ENCODE peak calls at places on chromosome 11, in nine cellular contexts. One of them, this sample, is unnamed.
A peak's percentile ranks its signal among the peaks of the same experiment; 100 is the strongest.

GRCh38 chr11:17593466-17594245 is 46.6 kb downstream of the OTOG start:
- DNase-seq in H9: peak; percentile 15
- DNase-seq in kidney: peak; percentile 47
- DNase-seq in GM10248: no peak
- DNase-seq in SHP77: no peak
- DNase-seq in GM04504: no peak
- DNase-seq in non-pigmented ciliary epithelial cell: no peak
- DNase-seq in NCI-H1092 treated with DMSO at 0.1 percent for 48 hours: no peak
- DNase-seq in RWPE1: no peak
- DNase-seq in this sample: no peak

GRCh38 chr11:45724145-45724544 is 58.7 kb upstream of the CHST1 start:
- DNase-seq in H9: peak; percentile 67
- DNase-seq in kidney: no peak
- DNase-seq in GM10248: no peak
- DNase-seq in SHP77: no peak
- DNase-seq in GM04504: no peak
- DNase-seq in non-pigmented ciliary epithelial cell: no peak
- DNase-seq in NCI-H1092 treated with DMSO at 0.1 percent for 48 hours: peak; percentile 18
- DNase-seq in RWPE1: no peak
- DNase-seq in this sample: no peak

GRCh38 chr11:17764446-17765218 is 30.1 kb downstream of the KCNC1 start:
- DNase-seq in H9: no peak
- DNase-seq in kidney: peak; percentile 52
- DNase-seq in GM10248: no peak
- DNase-seq in SHP77: no peak
- DNase-seq in GM04504: no peak
- DNase-seq in non-pigmented ciliary epithelial cell: no peak
- DNase-seq in NCI-H1092 treated with DMSO at 0.1 percent for 48 hours: no peak
- DNase-seq in RWPE1: no peak
- DNase-seq in this sample: no peak

GRCh38 chr11:19789840-19790710 is 77.4 kb downstream of the NAV2 start:
- DNase-seq in H9: no peak
- DNase-seq in kidney: no peak
- DNase-seq in GM10248: no peak
- DNase-seq in SHP77: no peak
- DNase-seq in GM04504: peak; percentile 89
- DNase-seq in non-pigmented ciliary epithelial cell: no peak
- DNase-seq in NCI-H1092 treated with DMSO at 0.1 percent for 48 hours: no peak
- DNase-seq in RWPE1: no peak
- DNase-seq in this sample: peak; percentile 76

GRCh38 chr11:36790450-36790849 is 192.4 kb upstream of the RAG2 start:
- DNase-seq in H9: no peak
- DNase-seq in kidney: no peak
- DNase-seq in GM10248: no peak
- DNase-seq in SHP77: no peak
- DNase-seq in GM04504: no peak
- DNase-seq in non-pigmented ciliary epithelial cell: no peak
- DNase-seq in NCI-H1092 treated with DMSO at 0.1 percent for 48 hours: no peak
- DNase-seq in RWPE1: no peak
- DNase-seq in this sample: no peak

GRCh38 chr11:78202733-78203167 is 14.0 kb downstream of the USP35 start:
- DNase-seq in H9: no peak
- DNase-seq in kidney: no peak
- DNase-seq in GM10248: no peak
- DNase-seq in SHP77: no peak
- DNase-seq in GM04504: no peak
- DNase-seq in non-pigmented ciliary epithelial cell: no peak
- DNase-seq in NCI-H1092 treated with DMSO at 0.1 percent for 48 hours: no peak
- DNase-seq in RWPE1: no peak
- DNase-seq in this sample: no peak

GRCh38 chr11:19790831-19791552 is 78.4 kb downstream of the NAV2 start:
- DNase-seq in H9: peak; percentile 91
- DNase-seq in kidney: no peak
- DNase-seq in GM10248: no peak
- DNase-seq in SHP77: no peak
- DNase-seq in GM04504: no peak
- DNase-seq in non-pigmented ciliary epithelial cell: no peak
- DNase-seq in NCI-H1092 treated with DMSO at 0.1 percent for 48 hours: no peak
- DNase-seq in RWPE1: no peak
- DNase-seq in this sample: no peak

GRCh38 chr11:34234086-34234740 is 123.6 kb downstream of the ABTB2 start:
- DNase-seq in H9: peak; percentile 87
- DNase-seq in kidney: peak; percentile 83
- DNase-seq in GM10248: peak; percentile 68
- DNase-seq in SHP77: no peak
- DNase-seq in GM04504: no peak
- DNase-seq in non-pigmented ciliary epithelial cell: peak; percentile 54
- DNase-seq in NCI-H1092 treated with DMSO at 0.1 percent for 48 hours: no peak
- DNase-seq in RWPE1: peak; percentile 59
- DNase-seq in this sample: no peak

GRCh38 chr11:58629857-58630256 is 7.4 kb downstream of the CNTF start:
- DNase-seq in H9: peak; percentile 39
- DNase-seq in kidney: no peak
- DNase-seq in GM10248: peak; percentile 58
- DNase-seq in SHP77: peak; percentile 4
- DNase-seq in GM04504: peak; percentile 17
- DNase-seq in non-pigmented ciliary epithelial cell: no peak
- DNase-seq in NCI-H1092 treated with DMSO at 0.1 percent for 48 hours: peak; percentile 8
- DNase-seq in RWPE1: peak; percentile 36
- DNase-seq in this sample: peak; percentile 29

GRCh38 chr11:84130646-84131427 is 844.7 kb upstream of the CCDC90B start:
- DNase-seq in H9: no peak
- DNase-seq in kidney: no peak
- DNase-seq in GM10248: no peak
- DNase-seq in SHP77: no peak
- DNase-seq in GM04504: no peak
- DNase-seq in non-pigmented ciliary epithelial cell: no peak
- DNase-seq in NCI-H1092 treated with DMSO at 0.1 percent for 48 hours: no peak
- DNase-seq in RWPE1: no peak
- DNase-seq in this sample: no peak

GRCh38 chr11:13119928-13120520 is 110.9 kb downstream of the RASSF10 start:
- DNase-seq in H9: no peak
- DNase-seq in kidney: no peak
- DNase-seq in GM10248: no peak
- DNase-seq in SHP77: no peak
- DNase-seq in GM04504: no peak
- DNase-seq in non-pigmented ciliary epithelial cell: no peak
- DNase-seq in NCI-H1092 treated with DMSO at 0.1 percent for 48 hours: peak; percentile 23
- DNase-seq in RWPE1: no peak
- DNase-seq in this sample: no peak

GRCh38 chr11:106989056-106989455 is 29.2 kb downstream of the GUCY1A2 start:
- DNase-seq in H9: no peak
- DNase-seq in kidney: no peak
- DNase-seq in GM10248: no peak
- DNase-seq in SHP77: no peak
- DNase-seq in GM04504: no peak
- DNase-seq in non-pigmented ciliary epithelial cell: no peak
- DNase-seq in NCI-H1092 treated with DMSO at 0.1 percent for 48 hours: no peak
- DNase-seq in RWPE1: no peak
- DNase-seq in this sample: no peak

GRCh38 chr11:73324665-73325035 is 16.6 kb downstream of the ARHGEF17 start:
- DNase-seq in H9: no peak
- DNase-seq in kidney: no peak
- DNase-seq in GM10248: no peak
- DNase-seq in SHP77: no peak
- DNase-seq in GM04504: no peak
- DNase-seq in non-pigmented ciliary epithelial cell: no peak
- DNase-seq in NCI-H1092 treated with DMSO at 0.1 percent for 48 hours: no peak
- DNase-seq in RWPE1: no peak
- DNase-seq in this sample: no peak

GRCh38 chr11:45843158-45843924 is 3.9 kb upstream of the CRY2 start:
- DNase-seq in H9: peak; percentile 91
- DNase-seq in kidney: peak; percentile 94
- DNase-seq in GM10248: peak; percentile 85
- DNase-seq in SHP77: peak; percentile 84
- DNase-seq in GM04504: peak; percentile 73
- DNase-seq in non-pigmented ciliary epithelial cell: peak; percentile 66
- DNase-seq in NCI-H1092 treated with DMSO at 0.1 percent for 48 hours: peak; percentile 84
- DNase-seq in RWPE1: peak; percentile 87
- DNase-seq in this sample: peak; percentile 40

GRCh38 chr11:133929401-133930052 is 27.2 kb downstream of the IGSF9B start:
- DNase-seq in H9: no peak
- DNase-seq in kidney: no peak
- DNase-seq in GM10248: no peak
- DNase-seq in SHP77: no peak
- DNase-seq in GM04504: no peak
- DNase-seq in non-pigmented ciliary epithelial cell: no peak
- DNase-seq in NCI-H1092 treated with DMSO at 0.1 percent for 48 hours: no peak
- DNase-seq in RWPE1: no peak
- DNase-seq in this sample: no peak

GRCh38 chr11:15590131-15590530 is 475.4 kb downstream of the INSC start:
- DNase-seq in H9: no peak
- DNase-seq in kidney: no peak
- DNase-seq in GM10248: no peak
- DNase-seq in SHP77: no peak
- DNase-seq in GM04504: no peak
- DNase-seq in non-pigmented ciliary epithelial cell: no peak
- DNase-seq in NCI-H1092 treated with DMSO at 0.1 percent for 48 hours: no peak
- DNase-seq in RWPE1: no peak
- DNase-seq in this sample: no peak

GRCh38 chr11:20647976-20648565 is 21.3 kb upstream of the NELL1 start:
- DNase-seq in H9: peak; percentile 49
- DNase-seq in kidney: no peak
- DNase-seq in GM10248: peak; percentile 64
- DNase-seq in SHP77: no peak
- DNase-seq in GM04504: peak; percentile 20
- DNase-seq in non-pigmented ciliary epithelial cell: no peak
- DNase-seq in NCI-H1092 treated with DMSO at 0.1 percent for 48 hours: peak; percentile 78
- DNase-seq in RWPE1: peak; percentile 57
- DNase-seq in this sample: peak; percentile 8

GRCh38 chr11:61964941-61965282 is 2.5 kb downstream of the FTH1 start:
- DNase-seq in H9: no peak
- DNase-seq in kidney: no peak
- DNase-seq in GM10248: no peak
- DNase-seq in SHP77: no peak
- DNase-seq in GM04504: no peak
- DNase-seq in non-pigmented ciliary epithelial cell: no peak
- DNase-seq in NCI-H1092 treated with DMSO at 0.1 percent for 48 hours: no peak
- DNase-seq in RWPE1: no peak
- DNase-seq in this sample: no peak

GRCh38 chr11:122632178-122632824 is 23.2 kb upstream of the UBASH3B start:
- DNase-seq in H9: no peak
- DNase-seq in kidney: no peak
- DNase-seq in GM10248: no peak
- DNase-seq in SHP77: no peak
- DNase-seq in GM04504: no peak
- DNase-seq in non-pigmented ciliary epithelial cell: no peak
- DNase-seq in NCI-H1092 treated with DMSO at 0.1 percent for 48 hours: no peak
- DNase-seq in RWPE1: peak; percentile 41
- DNase-seq in this sample: no peak

GRCh38 chr11:82775218-82775617 is 41.6 kb upstream of the FAM181B start:
- DNase-seq in H9: no peak
- DNase-seq in kidney: no peak
- DNase-seq in GM10248: no peak
- DNase-seq in SHP77: no peak
- DNase-seq in GM04504: no peak
- DNase-seq in non-pigmented ciliary epithelial cell: no peak
- DNase-seq in NCI-H1092 treated with DMSO at 0.1 percent for 48 hours: no peak
- DNase-seq in RWPE1: no peak
- DNase-seq in this sample: no peak

GRCh38 chr11:62444271-62444833 is 25.5 kb downstream of the SCGB1A1 start:
- DNase-seq in H9: peak; percentile 36
- DNase-seq in kidney: peak; percentile 84
- DNase-seq in GM10248: peak; percentile 57
- DNase-seq in SHP77: no peak
- DNase-seq in GM04504: no peak
- DNase-seq in non-pigmented ciliary epithelial cell: no peak
- DNase-seq in NCI-H1092 treated with DMSO at 0.1 percent for 48 hours: peak; percentile 63
- DNase-seq in RWPE1: peak; percentile 33
- DNase-seq in this sample: no peak

GRCh38 chr11:125214466-125215204 is 50.1 kb downstream of the PKNOX2 start:
- DNase-seq in H9: no peak
- DNase-seq in kidney: peak; percentile 73
- DNase-seq in GM10248: no peak
- DNase-seq in SHP77: no peak
- DNase-seq in GM04504: no peak
- DNase-seq in non-pigmented ciliary epithelial cell: no peak
- DNase-seq in NCI-H1092 treated with DMSO at 0.1 percent for 48 hours: no peak
- DNase-seq in RWPE1: no peak
- DNase-seq in this sample: no peak

GRCh38 chr11:8922691-8923090 is 10.1 kb downstream of the C11orf16 start:
- DNase-seq in H9: no peak
- DNase-seq in kidney: no peak
- DNase-seq in GM10248: no peak
- DNase-seq in SHP77: no peak
- DNase-seq in GM04504: no peak
- DNase-seq in non-pigmented ciliary epithelial cell: no peak
- DNase-seq in NCI-H1092 treated with DMSO at 0.1 percent for 48 hours: no peak
- DNase-seq in RWPE1: no peak
- DNase-seq in this sample: no peak

GRCh38 chr11:61766353-61766841 is 14.0 kb downstream of the MYRF start:
- DNase-seq in H9: no peak
- DNase-seq in kidney: no peak
- DNase-seq in GM10248: no peak
- DNase-seq in SHP77: peak; percentile 48
- DNase-seq in GM04504: no peak
- DNase-seq in non-pigmented ciliary epithelial cell: peak; percentile 15
- DNase-seq in NCI-H1092 treated with DMSO at 0.1 percent for 48 hours: no peak
- DNase-seq in RWPE1: no peak
- DNase-seq in this sample: no peak

GRCh38 chr11:114192841-114193389 is 103.3 kb upstream of the NNMT start:
- DNase-seq in H9: no peak
- DNase-seq in kidney: no peak
- DNase-seq in GM10248: no peak
- DNase-seq in SHP77: no peak
- DNase-seq in GM04504: no peak
- DNase-seq in non-pigmented ciliary epithelial cell: no peak
- DNase-seq in NCI-H1092 treated with DMSO at 0.1 percent for 48 hours: peak; percentile 43
- DNase-seq in RWPE1: no peak
- DNase-seq in this sample: no peak

GRCh38 chr11:61077936-61078335 is 24.4 kb upstream of the CD5 start:
- DNase-seq in H9: no peak
- DNase-seq in kidney: no peak
- DNase-seq in GM10248: no peak
- DNase-seq in SHP77: no peak
- DNase-seq in GM04504: no peak
- DNase-seq in non-pigmented ciliary epithelial cell: no peak
- DNase-seq in NCI-H1092 treated with DMSO at 0.1 percent for 48 hours: no peak
- DNase-seq in RWPE1: no peak
- DNase-seq in this sample: no peak

GRCh38 chr11:11513438-11513837 is 108.4 kb downstream of the GALNT18 start:
- DNase-seq in H9: no peak
- DNase-seq in kidney: no peak
- DNase-seq in GM10248: no peak
- DNase-seq in SHP77: no peak
- DNase-seq in GM04504: no peak
- DNase-seq in non-pigmented ciliary epithelial cell: no peak
- DNase-seq in NCI-H1092 treated with DMSO at 0.1 percent for 48 hours: no peak
- DNase-seq in RWPE1: no peak
- DNase-seq in this sample: peak; percentile 85

This sample was measured in AG09309.